ENCODE peak calls at places on chromosomes 6 and 20, in six cellular contexts. X, A, Y, G, U and W are unnamed samples.
A peak's percentile ranks its signal among the peaks of the same experiment; 100 is the strongest.

GRCh38 chr6:5068153-5068751 is 16.9 kb upstream of the PPP1R3G start:
- DNase-seq in X (no peak), G (no peak), U (no peak), Y (no peak), A (no peak), W (no peak)

GRCh38 chr6:39402239-39402751 is 79.8 kb upstream of the KCNK16 start:
- DNase-seq in G (no peak), A (no peak), X (no peak), Y (peak; percentile 96), U (no peak), W (no peak)

GRCh38 chr20:62142252-62143117 is 709 bp downstream of the PSMA7 start:
- DNase-seq in U (peak; percentile 24), X (no peak), G (no peak), A (no peak), Y (no peak), W (no peak)

GRCh38 chr6:104700371-104701185 is 159.1 kb downstream of the HACE1 start:
- DNase-seq in U (no peak), A (no peak), G (no peak), X (no peak), Y (no peak), W (no peak)

GRCh38 chr20:48797275-48797825 is 30.4 kb downstream of the PREX1 start:
- DNase-seq in X (no peak), U (no peak), G (no peak), A (no peak), Y (peak; percentile 96), W (no peak)

GRCh38 chr6:147852772-147853171 is 344.3 kb downstream of the SAMD5 start:
- DNase-seq in A (no peak), Y (no peak), G (no peak), X (no peak), U (no peak), W (no peak)

GRCh38 chr20:25508083-25508770 is 77.1 kb downstream of the NINL start:
- DNase-seq in G (no peak), X (no peak), U (no peak), A (no peak), Y (no peak), W (no peak)

GRCh38 chr6:39847216-39847615 is 55.0 kb downstream of the DAAM2 start:
- DNase-seq in X (no peak), A (no peak), G (no peak), Y (no peak), U (no peak), W (no peak)

GRCh38 chr6:160055378-160055777 is 66.2 kb upstream of the SLC22A1 start:
- DNase-seq in G (no peak), U (no peak), X (no peak), A (no peak), Y (no peak), W (no peak)

GRCh38 chr6:31827286-31828079 is at the start of gene HSPA1B:
- DNase-seq in A (peak; percentile 77), X (peak; percentile 77), G (peak; percentile 91), Y (peak; percentile 99), U (peak; percentile 97), W (peak; percentile 92)

GRCh38 chr20:2878515-2878914 is 5.2 kb downstream of the PTPRA start:
- DNase-seq in U (no peak), Y (no peak), G (no peak), A (no peak), X (no peak), W (no peak)

GRCh38 chr20:36847009-36847709 is 28.8 kb upstream of the TLDC2 start:
- DNase-seq in G (no peak), X (no peak), A (no peak), U (no peak), Y (peak; percentile 78), W (no peak)

GRCh38 chr6:38876470-38876869 is 161.4 kb downstream of the DNAH8 start:
- DNase-seq in Y (peak; percentile 84), U (peak; percentile 47), G (no peak), X (no peak), A (no peak), W (peak; percentile 10)

GRCh38 chr6:48111575-48111974 is 578 bp upstream of the PTCHD4 start:
- DNase-seq in X (no peak), U (no peak), Y (no peak), G (no peak), A (no peak), W (no peak)